ENCODE peak calls at places on chromosomes 3 and 15, in five cellular contexts. C is breast epithelium, W is spleen, F is transverse colon, M is foreskin keratinocyte. L is an unnamed sample.

GRCh38 chr3:197002701-197003454 is 26.7 kb downstream of the MELTF start:
- DNase-seq in C (peak), W (peak), F (peak), M (peak), L (peak)

GRCh38 chr15:100430381-100430780 is 88.6 kb upstream of the ADAMTS17 start:
- DNase-seq in C (no peak), W (no peak), F (no peak), M (no peak), L (no peak)

GRCh38 chr3:20043398-20043797 is 3.2 kb downstream of the KAT2B start:
- DNase-seq in C (peak), W (peak), F (peak), M (no peak), L (no peak)

GRCh38 chr3:95333826-95334225 is 1271.0 kb downstream of the NSUN3 start:
- DNase-seq in C (no peak), W (no peak), F (no peak), M (peak), L (peak)

GRCh38 chr15:64629063-64629462 is 146.3 kb downstream of the RBPMS2 start:
- DNase-seq in C (no peak), W (no peak), F (no peak), M (no peak), L (no peak)

GRCh38 chr3:188578579-188579363 is 424.8 kb downstream of the LPP start:
- DNase-seq in C (no peak), W (no peak), F (peak), M (peak), L (no peak)

GRCh38 chr3:150412599-150413069 is 4.5 kb downstream of the TSC22D2 start:
- DNase-seq in C (no peak), W (no peak), F (no peak), M (peak), L (no peak)

GRCh38 chr3:184338538-184338945 is 1.1 kb downstream of the FAM131A start:
- DNase-seq in C (no peak), W (no peak), F (peak), M (peak), L (no peak)

GRCh38 chr15:85316244-85316934 is 64.0 kb upstream of the AKAP13 start:
- DNase-seq in C (no peak), W (no peak), F (no peak), M (no peak), L (no peak)

GRCh38 chr3:72969766-72970165 is 26.8 kb upstream of the PPP4R2 start:
- DNase-seq in C (no peak), W (no peak), F (no peak), M (no peak), L (no peak)

GRCh38 chr15:74130089-74130848 is at the start of gene ISLR2:
- DNase-seq in C (no peak), W (no peak), F (no peak), M (no peak), L (no peak)

GRCh38 chr3:46649436-46649835 is 37.1 kb downstream of the FAM240A start:
- DNase-seq in C (no peak), W (no peak), F (no peak), M (no peak), L (no peak)

GRCh38 chr3:113736548-113737089 is 9.4 kb downstream of the NAA50 start:
- DNase-seq in C (no peak), W (no peak), F (no peak), M (peak), L (peak)

GRCh38 chr3:30607032-30607833 is 832 bp downstream of the TGFBR2 start:
- DNase-seq in C (peak), W (peak), F (peak), M (no peak), L (peak)

GRCh38 chr15:80404057-80404718 is at the start of gene ARNT2:
- DNase-seq in C (no peak), W (no peak), F (no peak), M (no peak), L (peak)

GRCh38 chr3:107543666-107544065 is 20.9 kb downstream of the BBX start:
- DNase-seq in C (no peak), W (no peak), F (no peak), M (no peak), L (no peak)

GRCh38 chr3:14889943-14890342 is 57.4 kb upstream of the NR2C2 start:
- DNase-seq in C (no peak), W (peak), F (no peak), M (no peak), L (no peak)

GRCh38 chr3:186973702-186974101 is 43.4 kb downstream of the ST6GAL1 start:
- DNase-seq in C (no peak), W (no peak), F (no peak), M (no peak), L (no peak)

GRCh38 chr3:195403841-195404408 is 38.9 kb downstream of the ACAP2 start:
- DNase-seq in C (no peak), W (no peak), F (no peak), M (no peak), L (no peak)

GRCh38 chr15:35014265-35014664 is 26.2 kb upstream of the ZNF770 start:
- DNase-seq in C (no peak), W (no peak), F (no peak), M (no peak), L (no peak)

GRCh38 chr15:35007397-35007796 is 19.3 kb upstream of the ZNF770 start:
- DNase-seq in C (no peak), W (no peak), F (no peak), M (no peak), L (no peak)

DNA sequence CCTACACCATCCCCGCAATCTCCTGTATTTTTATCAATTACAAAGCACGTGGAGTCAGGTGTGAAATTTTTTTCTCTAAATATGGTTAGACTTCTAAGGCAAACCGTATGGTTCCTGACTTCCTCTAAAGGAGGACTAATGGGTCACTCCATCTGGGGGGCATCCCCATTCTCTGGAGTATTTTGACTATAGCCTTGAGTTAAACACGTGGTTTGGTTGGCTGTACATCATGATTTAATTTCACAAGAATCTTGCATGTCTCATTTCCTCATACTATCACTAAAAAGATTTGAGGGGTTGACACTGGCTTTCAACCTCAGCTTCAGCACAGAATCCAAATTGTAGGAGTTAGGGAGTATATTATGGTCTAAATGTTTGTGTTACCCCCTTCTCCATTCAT is 25.3 kb upstream of the ZNF770 start:
- DNase-seq in C (no peak), W (no peak), F (no peak), M (peak), L (no peak)
- H3K27ac ChIP-seq in C (no peak), W (no peak), F (no peak), M (no peak), L (no peak)

GRCh38 chr3:38001456-38002081 is 11.0 kb downstream of the VILL start:
- DNase-seq in C (no peak), W (peak), F (peak), M (no peak), L (no peak)
- TF ChIP-seq CTCF in C (no peak), W (no peak), F (peak), M (peak), L (no peak)

GRCh38 chr3:158804441-158804840 is 2.6 kb downstream of the MFSD1 start:
- DNase-seq in C (no peak), W (no peak), F (no peak), M (no peak), L (no peak)

GRCh38 chr3:158802399-158803023 is 657 bp downstream of the MFSD1 start:
- DNase-seq in C (no peak), W (peak), F (peak), M (no peak), L (no peak)

GRCh38 chr3:158801200-158801599 is 654 bp upstream of the MFSD1 start:
- DNase-seq in C (no peak), W (no peak), F (peak), M (peak), L (no peak)

GRCh38 chr3:158801696-158802398 is at the start of gene MFSD1:
- DNase-seq in C (peak), W (peak), F (peak), M (peak), L (peak)
- H3K27ac ChIP-seq in C (peak), W (peak), F (peak), M (peak), L (peak)

GRCh38 chr3:42582474-42583070 is 805 bp upstream of the SEC22C start:
- DNase-seq in C (no peak), W (no peak), F (no peak), M (no peak), L (no peak)

GRCh38 chr3:42581400-42581708 is 413 bp downstream of the SEC22C start:
- DNase-seq in C (no peak), W (no peak), F (no peak), M (no peak), L (no peak)

GRCh38 chr3:42578054-42578453 is 3.7 kb downstream of the SEC22C start:
- DNase-seq in C (no peak), W (no peak), F (no peak), M (no peak), L (no peak)

GRCh38 chr3:42581709-42582473 is at the start of gene SEC22C:
- DNase-seq in C (peak), W (peak), F (peak), M (peak), L (peak)
- TF ChIP-seq CTCF in C (no peak), W (peak), F (no peak), M (peak), L (peak)

DNA sequence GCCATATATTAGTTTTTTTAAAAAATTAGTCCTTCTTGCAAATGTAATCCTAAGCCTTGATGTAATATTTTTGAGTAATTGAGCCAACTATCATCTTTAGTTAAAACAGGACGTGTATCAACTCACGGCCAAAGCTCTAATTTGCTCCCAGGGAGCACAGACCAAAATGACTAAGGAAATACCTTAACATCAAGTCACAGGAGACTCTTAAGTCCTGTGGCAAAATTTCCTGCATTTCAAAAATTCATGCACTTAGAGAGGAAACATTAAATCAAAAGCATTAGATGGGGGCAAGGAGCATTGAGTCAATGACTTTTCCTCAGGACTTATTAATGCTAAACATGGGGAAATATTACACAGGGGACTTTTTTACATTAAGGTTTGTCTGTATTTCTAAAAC is 276.0 kb downstream of the MFSD1 start:
- DNase-seq in C (no peak), W (no peak), F (no peak), M (peak), L (peak)
- H3K27ac ChIP-seq in C (no peak), W (no peak), F (no peak), M (no peak), L (no peak)

DNA sequence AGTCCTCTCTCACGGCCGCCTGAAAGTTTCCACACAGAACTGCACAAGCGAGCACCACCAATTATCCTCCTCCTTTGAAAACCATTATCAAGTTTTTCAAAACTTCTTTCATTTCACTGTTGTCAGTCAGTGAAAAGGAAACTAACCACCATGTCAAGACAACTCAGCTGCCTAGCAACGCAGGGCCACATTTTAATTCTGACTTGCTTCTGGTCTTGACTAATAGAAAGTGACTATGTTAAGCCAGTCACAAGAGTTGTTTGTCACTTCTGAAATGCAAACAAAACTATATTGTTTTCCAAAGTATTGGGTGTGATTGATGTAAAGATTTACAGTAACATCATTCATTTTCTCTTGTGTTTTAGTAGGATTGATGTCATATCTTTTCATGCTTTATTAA is 612.8 kb upstream of the AGTR1 start:
- DNase-seq in C (no peak), W (no peak), F (no peak), M (no peak), L (no peak)
- TF ChIP-seq CTCF in C (no peak), W (no peak), F (no peak), M (no peak), L (no peak)

DNA sequence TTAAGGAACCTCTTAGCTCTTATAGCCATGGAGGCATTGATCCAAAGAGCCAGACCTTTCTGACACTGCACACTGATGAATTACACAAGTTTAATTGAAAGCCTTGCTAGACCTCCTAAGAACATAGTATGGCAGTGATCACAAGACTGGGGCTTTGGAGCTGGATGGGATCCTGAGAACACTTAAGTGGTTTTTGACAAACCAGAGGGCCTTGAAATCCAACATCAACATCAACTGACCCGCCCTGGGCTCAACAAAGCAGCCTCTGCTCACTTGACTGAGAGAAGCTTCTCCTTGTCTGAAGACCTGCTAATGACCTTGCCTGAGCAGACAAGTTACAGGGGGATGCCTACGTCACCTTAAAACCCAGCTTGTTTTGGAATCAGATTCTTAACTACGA is 257.6 kb downstream of the KLF13 start:
- DNase-seq in C (no peak), W (no peak), F (no peak), M (no peak), L (no peak)
- H3K27ac ChIP-seq in C (no peak), W (no peak), F (no peak), M (no peak), L (no peak)

GRCh38 chr3:129176051-129176450 is 7.6 kb downstream of the CNBP start:
- DNase-seq in C (no peak), W (no peak), F (no peak), M (no peak), L (no peak)
- TF ChIP-seq CTCF in C (no peak), W (no peak), F (no peak), M (no peak), L (no peak)

GRCh38 chr3:177330771-177331170 is 133.5 kb upstream of the TBL1XR1 start:
- DNase-seq in C (no peak), W (no peak), F (no peak), M (no peak), L (no peak)

GRCh38 chr3:177334803-177335202 is 137.5 kb upstream of the TBL1XR1 start:
- DNase-seq in C (no peak), W (no peak), F (no peak), M (no peak), L (no peak)

GRCh38 chr3:177331203-177331602 is 133.9 kb upstream of the TBL1XR1 start:
- DNase-seq in C (no peak), W (no peak), F (no peak), M (no peak), L (no peak)

GRCh38 chr3:177333535-177334495 is 136.5 kb upstream of the TBL1XR1 start:
- DNase-seq in C (no peak), W (no peak), F (no peak), M (no peak), L (no peak)

DNA sequence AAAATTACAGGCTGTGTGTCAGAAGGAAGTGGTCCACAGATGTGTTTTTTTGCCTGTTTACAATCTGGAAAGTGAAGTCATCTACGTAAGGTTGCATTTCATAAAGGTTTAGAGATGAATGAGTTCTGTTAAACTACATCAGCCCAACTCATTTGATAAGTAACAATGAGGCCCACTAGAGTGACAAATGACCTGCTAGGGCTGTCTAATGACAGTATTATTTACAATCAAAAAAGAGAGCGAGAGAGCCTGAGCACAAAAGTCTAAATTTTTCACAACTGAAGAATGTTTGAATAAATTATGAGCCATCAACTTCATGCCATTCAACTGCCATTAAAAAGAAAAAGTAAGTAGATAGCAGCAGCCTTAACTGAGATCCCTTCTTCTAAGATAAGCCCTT is 135.7 kb upstream of the TBL1XR1 start:
- DNase-seq in C (no peak), W (no peak), F (no peak), M (no peak), L (no peak)
- H3K27ac ChIP-seq in C (no peak), W (no peak), F (no peak), M (no peak), L (no peak)

GRCh38 chr3:33639889-33640288 is 78.2 kb downstream of the CLASP2 start:
- DNase-seq in C (no peak), W (no peak), F (no peak), M (no peak), L (no peak)

GRCh38 chr3:33634262-33634661 is 83.8 kb downstream of the CLASP2 start:
- DNase-seq in C (no peak), W (no peak), F (no peak), M (no peak), L (no peak)

GRCh38 chr3:33637482-33637881 is 80.6 kb downstream of the CLASP2 start:
- DNase-seq in C (no peak), W (no peak), F (no peak), M (no peak), L (no peak)

GRCh38 chr3:33636125-33636855 is 81.8 kb downstream of the CLASP2 start:
- DNase-seq in C (no peak), W (no peak), F (no peak), M (peak), L (peak)
- TF ChIP-seq CTCF in C (no peak), W (peak), F (peak), M (peak), L (peak)

L was measured in RWPE1.